ENCODE peak calls at places on chromosome 10, in seven cellular contexts. One of them, this sample, is unnamed.

GRCh38 chr10:60948871-60949270 is 4.9 kb upstream of the RHOBTB1 start:
- DNase-seq in T-helper 2 cell: no peak
- DNase-seq in stomach: no peak
- DNase-seq in mucosa of gallbladder: no peak
- DNase-seq in non-pigmented ciliary epithelial cell: no peak
- DNase-seq in HCT116: no peak
- DNase-seq in activated T-cell treated with anti-CD3 and anti-CD28 coated beads for 1 hour: no peak
- DNase-seq in this sample: no peak

GRCh38 chr10:95289003-95289920 is 1.5 kb downstream of the PDLIM1 start:
- DNase-seq in activated T-cell treated with anti-CD3 and anti-CD28 coated beads for 1 hour: no peak
- DNase-seq in non-pigmented ciliary epithelial cell: no peak
- DNase-seq in T-helper 2 cell: no peak
- DNase-seq in mucosa of gallbladder: no peak
- DNase-seq in stomach: no peak
- DNase-seq in HCT116: no peak
- DNase-seq in this sample: no peak

GRCh38 chr10:48289652-48290238 is 15.2 kb upstream of the FRMPD2 start:
- DNase-seq in mucosa of gallbladder: peak; percentile 38
- DNase-seq in HCT116: peak; percentile 57
- DNase-seq in non-pigmented ciliary epithelial cell: no peak
- DNase-seq in activated T-cell treated with anti-CD3 and anti-CD28 coated beads for 1 hour: peak; percentile 27
- DNase-seq in T-helper 2 cell: peak; percentile 21
- DNase-seq in stomach: peak; percentile 66
- DNase-seq in this sample: peak; percentile 10

GRCh38 chr10:21516270-21517131 is 9.0 kb downstream of the SKIDA1 start:
- DNase-seq in non-pigmented ciliary epithelial cell: no peak
- DNase-seq in HCT116: no peak
- DNase-seq in activated T-cell treated with anti-CD3 and anti-CD28 coated beads for 1 hour: no peak
- DNase-seq in stomach: peak; percentile 71
- DNase-seq in mucosa of gallbladder: no peak
- DNase-seq in T-helper 2 cell: peak; percentile 23
- DNase-seq in this sample: no peak

GRCh38 chr10:62116896-62117295 is 151.7 kb downstream of the RTKN2 start:
- DNase-seq in non-pigmented ciliary epithelial cell: no peak
- DNase-seq in activated T-cell treated with anti-CD3 and anti-CD28 coated beads for 1 hour: no peak
- DNase-seq in stomach: no peak
- DNase-seq in HCT116: no peak
- DNase-seq in T-helper 2 cell: no peak
- DNase-seq in mucosa of gallbladder: no peak
- DNase-seq in this sample: no peak

GRCh38 chr10:124701881-124702656 is 42.1 kb downstream of the FAM53B start:
- DNase-seq in mucosa of gallbladder: no peak
- DNase-seq in T-helper 2 cell: peak; percentile 45
- DNase-seq in non-pigmented ciliary epithelial cell: peak; percentile 50
- DNase-seq in HCT116: no peak
- DNase-seq in activated T-cell treated with anti-CD3 and anti-CD28 coated beads for 1 hour: no peak
- DNase-seq in stomach: no peak
- DNase-seq in this sample: no peak

GRCh38 chr10:24951201-24952145 is 933 bp downstream of the PRTFDC1 start:
- DNase-seq in HCT116: no peak
- DNase-seq in non-pigmented ciliary epithelial cell: no peak
- DNase-seq in activated T-cell treated with anti-CD3 and anti-CD28 coated beads for 1 hour: no peak
- DNase-seq in stomach: peak; percentile 34
- DNase-seq in T-helper 2 cell: no peak
- DNase-seq in mucosa of gallbladder: no peak
- DNase-seq in this sample: no peak

GRCh38 chr10:126059101-126059826 is 162.9 kb downstream of the FANK1 start:
- DNase-seq in non-pigmented ciliary epithelial cell: no peak
- DNase-seq in mucosa of gallbladder: no peak
- DNase-seq in T-helper 2 cell: no peak
- DNase-seq in stomach: no peak
- DNase-seq in activated T-cell treated with anti-CD3 and anti-CD28 coated beads for 1 hour: no peak
- DNase-seq in HCT116: no peak
- DNase-seq in this sample: peak; percentile 94

GRCh38 chr10:96683065-96683464 is 37.2 kb downstream of the PIK3AP1 start:
- DNase-seq in mucosa of gallbladder: no peak
- DNase-seq in HCT116: no peak
- DNase-seq in non-pigmented ciliary epithelial cell: peak; percentile 31
- DNase-seq in T-helper 2 cell: no peak
- DNase-seq in stomach: no peak
- DNase-seq in activated T-cell treated with anti-CD3 and anti-CD28 coated beads for 1 hour: no peak
- DNase-seq in this sample: peak; percentile 81

GRCh38 chr10:132560248-132560731 is 22.7 kb downstream of the INPP5A start:
- DNase-seq in activated T-cell treated with anti-CD3 and anti-CD28 coated beads for 1 hour: no peak
- DNase-seq in stomach: no peak
- DNase-seq in non-pigmented ciliary epithelial cell: no peak
- DNase-seq in T-helper 2 cell: no peak
- DNase-seq in HCT116: no peak
- DNase-seq in mucosa of gallbladder: no peak
- DNase-seq in this sample: no peak

GRCh38 chr10:92891885-92892705 is 43.8 kb downstream of the EXOC6 start:
- DNase-seq in HCT116: peak; percentile 96
- DNase-seq in T-helper 2 cell: no peak
- DNase-seq in activated T-cell treated with anti-CD3 and anti-CD28 coated beads for 1 hour: no peak
- DNase-seq in stomach: peak; percentile 51
- DNase-seq in mucosa of gallbladder: peak; percentile 88
- DNase-seq in non-pigmented ciliary epithelial cell: peak; percentile 53
- DNase-seq in this sample: peak; percentile 25

GRCh38 chr10:116312534-116312933 is 11.7 kb upstream of the CCDC172 start:
- DNase-seq in HCT116: no peak
- DNase-seq in T-helper 2 cell: no peak
- DNase-seq in stomach: no peak
- DNase-seq in activated T-cell treated with anti-CD3 and anti-CD28 coated beads for 1 hour: no peak
- DNase-seq in non-pigmented ciliary epithelial cell: no peak
- DNase-seq in mucosa of gallbladder: no peak
- DNase-seq in this sample: no peak

GRCh38 chr10:12499587-12499986 is 150.2 kb downstream of the CAMK1D start:
- DNase-seq in activated T-cell treated with anti-CD3 and anti-CD28 coated beads for 1 hour: no peak
- DNase-seq in HCT116: no peak
- DNase-seq in mucosa of gallbladder: peak; percentile 31
- DNase-seq in non-pigmented ciliary epithelial cell: no peak
- DNase-seq in stomach: no peak
- DNase-seq in T-helper 2 cell: no peak
- DNase-seq in this sample: no peak

GRCh38 chr10:77531441-77532001 is 106.1 kb downstream of the KCNMA1 start:
- DNase-seq in T-helper 2 cell: no peak
- DNase-seq in stomach: no peak
- DNase-seq in HCT116: peak; percentile 60
- DNase-seq in mucosa of gallbladder: peak; percentile 58
- DNase-seq in non-pigmented ciliary epithelial cell: peak; percentile 49
- DNase-seq in activated T-cell treated with anti-CD3 and anti-CD28 coated beads for 1 hour: no peak
- DNase-seq in this sample: no peak

GRCh38 chr10:69479737-69480412 is 28.6 kb downstream of the TSPAN15 start:
- DNase-seq in non-pigmented ciliary epithelial cell: no peak
- DNase-seq in HCT116: no peak
- DNase-seq in stomach: no peak
- DNase-seq in T-helper 2 cell: no peak
- DNase-seq in activated T-cell treated with anti-CD3 and anti-CD28 coated beads for 1 hour: no peak
- DNase-seq in mucosa of gallbladder: no peak
- DNase-seq in this sample: peak; percentile 24

GRCh38 chr10:97494151-97494550 is 4.1 kb downstream of the MMS19 start:
- DNase-seq in non-pigmented ciliary epithelial cell: no peak
- DNase-seq in stomach: no peak
- DNase-seq in HCT116: no peak
- DNase-seq in activated T-cell treated with anti-CD3 and anti-CD28 coated beads for 1 hour: no peak
- DNase-seq in mucosa of gallbladder: no peak
- DNase-seq in T-helper 2 cell: no peak
- DNase-seq in this sample: no peak

GRCh38 chr10:51186358-51186757 is 112.1 kb downstream of the PRKG1 start:
- DNase-seq in HCT116: no peak
- DNase-seq in stomach: no peak
- DNase-seq in activated T-cell treated with anti-CD3 and anti-CD28 coated beads for 1 hour: no peak
- DNase-seq in mucosa of gallbladder: no peak
- DNase-seq in non-pigmented ciliary epithelial cell: no peak
- DNase-seq in T-helper 2 cell: no peak
- DNase-seq in this sample: no peak

GRCh38 chr10:70370766-70371165 is 11.7 kb downstream of the LRRC20 start:
- DNase-seq in non-pigmented ciliary epithelial cell: no peak
- DNase-seq in T-helper 2 cell: no peak
- DNase-seq in mucosa of gallbladder: no peak
- DNase-seq in HCT116: no peak
- DNase-seq in stomach: no peak
- DNase-seq in activated T-cell treated with anti-CD3 and anti-CD28 coated beads for 1 hour: no peak
- DNase-seq in this sample: no peak

GRCh38 chr10:47113907-47114500 is 186.0 kb upstream of the GDF10 start:
- DNase-seq in non-pigmented ciliary epithelial cell: no peak
- DNase-seq in activated T-cell treated with anti-CD3 and anti-CD28 coated beads for 1 hour: no peak
- DNase-seq in HCT116: no peak
- DNase-seq in stomach: no peak
- DNase-seq in mucosa of gallbladder: no peak
- DNase-seq in T-helper 2 cell: no peak
- DNase-seq in this sample: no peak

GRCh38 chr10:3336673-3337293 is 164.2 kb upstream of the PITRM1 start:
- DNase-seq in mucosa of gallbladder: no peak
- DNase-seq in activated T-cell treated with anti-CD3 and anti-CD28 coated beads for 1 hour: no peak
- DNase-seq in non-pigmented ciliary epithelial cell: no peak
- DNase-seq in HCT116: no peak
- DNase-seq in stomach: no peak
- DNase-seq in T-helper 2 cell: no peak
- DNase-seq in this sample: no peak

GRCh38 chr10:50431118-50431517 is 179.8 kb upstream of the ASAH2 start:
- DNase-seq in non-pigmented ciliary epithelial cell: no peak
- DNase-seq in activated T-cell treated with anti-CD3 and anti-CD28 coated beads for 1 hour: no peak
- DNase-seq in HCT116: no peak
- DNase-seq in mucosa of gallbladder: no peak
- DNase-seq in T-helper 2 cell: no peak
- DNase-seq in stomach: no peak
- DNase-seq in this sample: peak; percentile 73

GRCh38 chr10:60399343-60399742 is 9.7 kb upstream of the ANK3 start:
- DNase-seq in non-pigmented ciliary epithelial cell: no peak
- DNase-seq in mucosa of gallbladder: no peak
- DNase-seq in T-helper 2 cell: no peak
- DNase-seq in stomach: no peak
- DNase-seq in HCT116: no peak
- DNase-seq in activated T-cell treated with anti-CD3 and anti-CD28 coated beads for 1 hour: no peak
- DNase-seq in this sample: no peak

GRCh38 chr10:62577666-62578291 is 203.6 kb downstream of the ZNF365 start:
- DNase-seq in T-helper 2 cell: no peak
- DNase-seq in stomach: no peak
- DNase-seq in non-pigmented ciliary epithelial cell: no peak
- DNase-seq in activated T-cell treated with anti-CD3 and anti-CD28 coated beads for 1 hour: no peak
- DNase-seq in mucosa of gallbladder: no peak
- DNase-seq in HCT116: no peak
- DNase-seq in this sample: peak; percentile 70